ENCODE peak calls at places on chromosome 12, in five cellular contexts. B is K562, X is endothelial cell of umbilical vein, P is ovary, S is spleen. Y is an unnamed sample.

GRCh38 chr12:48815281-48816110 is 2.8 kb upstream of the CACNB3 start:
- DNase-seq in B (peak; percentile 91), X (peak; percentile 78), P (peak; percentile 83), S (peak; percentile 83), Y (peak; percentile 83)

GRCh38 chr12:6202846-6203245 is 2.6 kb downstream of the CD9 start:
- DNase-seq in B (no peak), X (no peak), P (no peak), S (no peak), Y (no peak)

GRCh38 chr12:53186745-53187144 is 6.0 kb upstream of the CSAD start:
- DNase-seq in B (no peak), X (no peak), P (no peak), S (no peak), Y (no peak)

GRCh38 chr12:52969828-52970569 is 21.1 kb downstream of the KRT18 start:
- DNase-seq in B (no peak), X (no peak), P (no peak), S (no peak), Y (no peak)

GRCh38 chr12:66235626-66236281 is 46.7 kb downstream of the IRAK3 start:
- DNase-seq in B (no peak), X (peak; percentile 45), P (no peak), S (no peak), Y (no peak)

GRCh38 chr12:80151131-80151530 is 51.8 kb downstream of the OTOGL start:
- DNase-seq in B (no peak), X (no peak), P (no peak), S (no peak), Y (no peak)

GRCh38 chr12:52007982-52008510 is 1.3 kb downstream of the TAMALIN start:
- DNase-seq in B (no peak), X (no peak), P (no peak), S (no peak), Y (no peak)

GRCh38 chr12:93146278-93146939 is 217.3 kb upstream of the EEA1 start:
- DNase-seq in B (peak; percentile 25), X (peak; percentile 65), P (no peak), S (no peak), Y (no peak)

GRCh38 chr12:113203852-113204760 is 17.2 kb upstream of the TPCN1 start:
- DNase-seq in B (no peak), X (no peak), P (no peak), S (no peak), Y (no peak)

GRCh38 chr12:53515291-53515680 is 8.0 kb upstream of the NPFF start:
- DNase-seq in B (no peak), X (no peak), P (no peak), S (no peak), Y (no peak)

GRCh38 chr12:126747530-126748149 is 1519.3 kb upstream of the TMEM132C start:
- DNase-seq in B (peak; percentile 67), X (no peak), P (no peak), S (peak; percentile 83), Y (peak; percentile 55)

GRCh38 chr12:74105434-74105833 is 432.2 kb upstream of the ATXN7L3B start:
- DNase-seq in B (no peak), X (no peak), P (no peak), S (no peak), Y (no peak)

GRCh38 chr12:18158774-18159557 is 69.0 kb upstream of the RERGL start:
- DNase-seq in B (peak; percentile 35), X (peak; percentile 5), P (no peak), S (no peak), Y (no peak)

DNA sequence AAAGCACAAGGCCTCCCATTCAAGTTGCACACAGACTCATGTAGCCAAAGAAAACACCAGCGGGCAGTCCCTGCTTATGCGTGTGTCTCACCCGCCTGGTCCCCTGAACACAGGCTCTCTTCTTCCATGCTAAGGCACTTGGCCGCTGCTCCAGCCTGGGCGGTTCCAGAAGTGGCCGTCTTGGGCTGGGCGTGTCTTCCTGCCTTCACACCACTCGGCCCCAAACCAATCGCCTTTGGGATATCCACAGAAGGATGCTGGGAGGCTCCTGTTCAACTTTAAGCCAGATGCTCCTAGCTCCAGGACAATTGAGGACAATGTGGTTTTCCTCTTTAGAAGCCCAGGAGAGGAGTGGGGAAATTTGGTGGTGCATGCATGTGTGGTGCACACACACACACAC is 2.2 kb downstream of the SCARB1 start:
- DNase-seq in B (peak; percentile 88), X (peak; percentile 62), P (peak; percentile 70), S (no peak), Y (no peak)
- TF ChIP-seq POLR2A in B (no peak), X (no peak), P (no peak), S (no peak), Y (no peak)

GRCh38 chr12:39440781-39441180 is 2.1 kb downstream of the KIF21A start:
- DNase-seq in B (peak; percentile 61), X (no peak), P (no peak), S (no peak), Y (no peak)

GRCh38 chr12:39441189-39441962 is 1.5 kb downstream of the KIF21A start:
- DNase-seq in B (no peak), X (no peak), P (no peak), S (no peak), Y (no peak)

GRCh38 chr12:39443704-39444234 is 849 bp upstream of the KIF21A start:
- DNase-seq in B (no peak), X (no peak), P (no peak), S (no peak), Y (no peak)

GRCh38 chr12:39441963-39442894 is 691 bp downstream of the KIF21A start:
- DNase-seq in B (peak; percentile 73), X (peak; percentile 46), P (peak; percentile 15), S (no peak), Y (no peak)

GRCh38 chr12:39442895-39443703 is at the start of gene KIF21A:
- DNase-seq in B (peak; percentile 95), X (peak; percentile 94), P (peak; percentile 74), S (peak; percentile 95), Y (peak; percentile 88)
- TF ChIP-seq POLR2A in B (peak; percentile 92), X (peak; percentile 71), P (peak; percentile 48), S (no peak), Y (peak; percentile 86)

GRCh38 chr12:96094201-96094600 is 58.8 kb upstream of the LTA4H start:
- DNase-seq in B (no peak), X (peak; percentile 93), P (no peak), S (no peak), Y (peak; percentile 67)

GRCh38 chr12:96093543-96094196 is 58.3 kb upstream of the LTA4H start:
- DNase-seq in B (no peak), X (no peak), P (no peak), S (no peak), Y (no peak)

DNA sequence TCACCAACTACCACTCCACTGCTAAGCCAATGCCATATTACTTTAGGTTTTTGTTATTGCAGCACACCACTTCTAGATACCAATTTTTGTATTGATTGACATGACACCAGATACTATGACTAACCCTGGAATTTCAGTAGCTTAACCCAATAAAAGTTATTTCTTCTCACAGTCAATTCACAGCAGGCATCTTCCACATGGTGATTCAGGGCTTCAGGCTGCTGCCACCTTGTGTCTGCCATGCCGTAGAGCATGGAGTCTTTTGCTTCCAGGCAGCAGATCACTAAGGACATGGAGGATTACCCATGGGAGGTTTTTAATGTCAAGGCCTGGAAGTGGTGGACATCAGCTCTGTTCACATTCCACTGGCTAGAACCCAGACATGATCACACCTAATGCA is 56.4 kb upstream of the LTA4H start:
- DNase-seq in B (no peak), X (no peak), P (no peak), S (no peak), Y (no peak)
- TF ChIP-seq POLR2A in B (no peak), X (no peak), P (no peak), S (no peak), Y (no peak)

GRCh38 chr12:57128519-57129247 is 400 bp downstream of the LRP1 start:
- DNase-seq in B (no peak), X (no peak), P (no peak), S (peak; percentile 74), Y (peak; percentile 44)

GRCh38 chr12:57126061-57126460 is 2.2 kb upstream of the LRP1 start:
- DNase-seq in B (no peak), X (no peak), P (no peak), S (peak; percentile 57), Y (no peak)

GRCh38 chr12:57126561-57126960 is 1.7 kb upstream of the LRP1 start:
- DNase-seq in B (peak; percentile 65), X (no peak), P (no peak), S (peak; percentile 20), Y (no peak)

GRCh38 chr12:57127710-57128518 is at the start of gene LRP1:
- DNase-seq in B (peak; percentile 90), X (peak; percentile 77), P (peak; percentile 91), S (peak; percentile 90), Y (peak; percentile 74)

DNA sequence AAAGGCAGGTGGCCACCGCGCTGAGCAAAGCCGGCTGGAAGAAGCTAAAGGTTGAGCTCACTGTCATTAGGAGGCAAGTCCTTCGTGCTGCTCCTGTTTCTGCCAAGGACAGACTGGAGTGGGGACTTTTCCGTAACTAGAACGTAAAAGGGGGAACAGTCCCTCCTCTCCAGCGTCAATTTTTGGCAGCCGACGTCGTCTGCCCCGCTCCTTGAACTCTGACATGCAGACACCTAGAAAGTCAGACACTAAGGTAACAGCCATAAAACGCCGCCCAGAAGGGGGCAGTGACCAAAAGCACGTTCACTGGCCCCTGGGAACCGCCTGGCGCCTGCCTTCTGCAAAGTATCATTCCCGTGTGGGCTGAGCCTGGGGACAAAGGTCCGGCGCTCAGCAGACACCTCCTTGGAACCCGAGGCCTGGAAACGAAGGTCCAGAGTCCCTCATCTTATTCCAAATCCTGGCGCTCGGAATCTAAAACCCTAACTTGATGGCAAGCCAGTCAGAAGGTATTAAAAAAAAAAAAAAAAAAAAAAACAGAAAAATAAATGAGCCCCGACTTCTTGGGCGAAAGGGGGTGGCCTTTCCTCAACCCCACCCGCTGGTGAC is 1.1 kb upstream of the LRP1 start:
- DNase-seq in B (peak; percentile 88), X (no peak), P (peak; percentile 69), S (peak; percentile 80), Y (no peak)
- TF ChIP-seq POLR2A in B (peak; percentile 36), X (no peak), P (no peak), S (no peak), Y (no peak)

GRCh38 chr12:87967871-87968270 is 61.3 kb downstream of the C12orf50 start:
- DNase-seq in B (no peak), X (no peak), P (no peak), S (no peak), Y (no peak)
- TF ChIP-seq POLR2A in B (no peak), X (no peak), P (no peak), S (no peak), Y (no peak)